ENCODE peak calls at places on chromosomes 12 and 14, in six cellular contexts. One of them, this sample, is unnamed.

GRCh38 chr12:113422030-113422900 is at the start of gene SDSL:
- DNase-seq in COLO829: peak; percentile 77
- DNase-seq in prostate gland: peak; percentile 49
- DNase-seq in activated naive CD4-positive, alpha-beta T cell treated with Interleukin-2 at 50 U/mL for 16 hours: no peak
- DNase-seq in activated CD8-positive, alpha-beta T cell treated with anti-CD3 and anti-CD28 coated beads, Interleukin-2, amount 10 ng/mL, durations not matched to agents 7 days and 5 days: peak; percentile 57
- DNase-seq in progenitor cell of endocrine pancreas: no peak
- DNase-seq in this sample: peak; percentile 60

GRCh38 chr12:131855521-131856142 is 27.4 kb downstream of the MMP17 start:
- DNase-seq in progenitor cell of endocrine pancreas: no peak
- DNase-seq in activated naive CD4-positive, alpha-beta T cell treated with Interleukin-2 at 50 U/mL for 16 hours: no peak
- DNase-seq in COLO829: no peak
- DNase-seq in prostate gland: no peak
- DNase-seq in activated CD8-positive, alpha-beta T cell treated with anti-CD3 and anti-CD28 coated beads, Interleukin-2, amount 10 ng/mL, durations not matched to agents 7 days and 5 days: no peak
- DNase-seq in this sample: peak; percentile 59

GRCh38 chr14:50666772-50667490 is 1.2 kb downstream of the SAV1 start:
- DNase-seq in progenitor cell of endocrine pancreas: no peak
- DNase-seq in activated CD8-positive, alpha-beta T cell treated with anti-CD3 and anti-CD28 coated beads, Interleukin-2, amount 10 ng/mL, durations not matched to agents 7 days and 5 days: peak; percentile 36
- DNase-seq in COLO829: no peak
- DNase-seq in activated naive CD4-positive, alpha-beta T cell treated with Interleukin-2 at 50 U/mL for 16 hours: peak; percentile 10
- DNase-seq in prostate gland: peak; percentile 47
- DNase-seq in this sample: peak; percentile 53

GRCh38 chr14:34981743-34982420 is 910 bp upstream of the SRP54 start:
- DNase-seq in COLO829: no peak
- DNase-seq in activated naive CD4-positive, alpha-beta T cell treated with Interleukin-2 at 50 U/mL for 16 hours: peak; percentile 48
- DNase-seq in prostate gland: peak; percentile 23
- DNase-seq in progenitor cell of endocrine pancreas: no peak
- DNase-seq in activated CD8-positive, alpha-beta T cell treated with anti-CD3 and anti-CD28 coated beads, Interleukin-2, amount 10 ng/mL, durations not matched to agents 7 days and 5 days: peak; percentile 59
- DNase-seq in this sample: no peak

GRCh38 chr12:113070117-113070906 is 13.8 kb downstream of the DTX1 start:
- DNase-seq in activated CD8-positive, alpha-beta T cell treated with anti-CD3 and anti-CD28 coated beads, Interleukin-2, amount 10 ng/mL, durations not matched to agents 7 days and 5 days: peak; percentile 71
- DNase-seq in activated naive CD4-positive, alpha-beta T cell treated with Interleukin-2 at 50 U/mL for 16 hours: peak; percentile 21
- DNase-seq in progenitor cell of endocrine pancreas: no peak
- DNase-seq in prostate gland: no peak
- DNase-seq in COLO829: no peak
- DNase-seq in this sample: no peak

GRCh38 chr14:60164717-60165546 is at the start of gene DHRS7:
- DNase-seq in activated naive CD4-positive, alpha-beta T cell treated with Interleukin-2 at 50 U/mL for 16 hours: peak; percentile 68
- DNase-seq in activated CD8-positive, alpha-beta T cell treated with anti-CD3 and anti-CD28 coated beads, Interleukin-2, amount 10 ng/mL, durations not matched to agents 7 days and 5 days: peak; percentile 76
- DNase-seq in COLO829: peak; percentile 45
- DNase-seq in progenitor cell of endocrine pancreas: peak; percentile 72
- DNase-seq in prostate gland: peak; percentile 86
- DNase-seq in this sample: peak; percentile 71

GRCh38 chr12:28253175-28253641 is 63.0 kb downstream of the CCDC91 start:
- DNase-seq in progenitor cell of endocrine pancreas: no peak
- DNase-seq in prostate gland: no peak
- DNase-seq in activated CD8-positive, alpha-beta T cell treated with anti-CD3 and anti-CD28 coated beads, Interleukin-2, amount 10 ng/mL, durations not matched to agents 7 days and 5 days: peak; percentile 22
- DNase-seq in COLO829: peak; percentile 22
- DNase-seq in activated naive CD4-positive, alpha-beta T cell treated with Interleukin-2 at 50 U/mL for 16 hours: peak; percentile 57
- DNase-seq in this sample: no peak

GRCh38 chr12:18421840-18422239 is 160.5 kb downstream of the PIK3C2G start:
- DNase-seq in prostate gland: no peak
- DNase-seq in COLO829: no peak
- DNase-seq in activated naive CD4-positive, alpha-beta T cell treated with Interleukin-2 at 50 U/mL for 16 hours: no peak
- DNase-seq in activated CD8-positive, alpha-beta T cell treated with anti-CD3 and anti-CD28 coated beads, Interleukin-2, amount 10 ng/mL, durations not matched to agents 7 days and 5 days: no peak
- DNase-seq in progenitor cell of endocrine pancreas: no peak
- DNase-seq in this sample: no peak

GRCh38 chr12:55937956-55938355 is 7.0 kb downstream of the DGKA start:
- DNase-seq in prostate gland: no peak
- DNase-seq in activated naive CD4-positive, alpha-beta T cell treated with Interleukin-2 at 50 U/mL for 16 hours: no peak
- DNase-seq in COLO829: no peak
- DNase-seq in progenitor cell of endocrine pancreas: no peak
- DNase-seq in activated CD8-positive, alpha-beta T cell treated with anti-CD3 and anti-CD28 coated beads, Interleukin-2, amount 10 ng/mL, durations not matched to agents 7 days and 5 days: no peak
- DNase-seq in this sample: no peak

GRCh38 chr12:53781218-53781801 is 29.5 kb upstream of the CISTR start:
- DNase-seq in COLO829: no peak
- DNase-seq in progenitor cell of endocrine pancreas: no peak
- DNase-seq in activated naive CD4-positive, alpha-beta T cell treated with Interleukin-2 at 50 U/mL for 16 hours: no peak
- DNase-seq in activated CD8-positive, alpha-beta T cell treated with anti-CD3 and anti-CD28 coated beads, Interleukin-2, amount 10 ng/mL, durations not matched to agents 7 days and 5 days: no peak
- DNase-seq in prostate gland: peak; percentile 10
- DNase-seq in this sample: no peak

GRCh38 chr14:55301722-55302121 is 30.5 kb downstream of the FBXO34 start:
- DNase-seq in activated naive CD4-positive, alpha-beta T cell treated with Interleukin-2 at 50 U/mL for 16 hours: no peak
- DNase-seq in progenitor cell of endocrine pancreas: no peak
- DNase-seq in activated CD8-positive, alpha-beta T cell treated with anti-CD3 and anti-CD28 coated beads, Interleukin-2, amount 10 ng/mL, durations not matched to agents 7 days and 5 days: no peak
- DNase-seq in prostate gland: peak; percentile 42
- DNase-seq in COLO829: no peak
- DNase-seq in this sample: no peak

GRCh38 chr14:92586001-92586947 is 72.7 kb downstream of the RIN3 start:
- DNase-seq in activated CD8-positive, alpha-beta T cell treated with anti-CD3 and anti-CD28 coated beads, Interleukin-2, amount 10 ng/mL, durations not matched to agents 7 days and 5 days: peak; percentile 74
- DNase-seq in progenitor cell of endocrine pancreas: no peak
- DNase-seq in prostate gland: peak; percentile 21
- DNase-seq in COLO829: peak; percentile 56
- DNase-seq in activated naive CD4-positive, alpha-beta T cell treated with Interleukin-2 at 50 U/mL for 16 hours: peak; percentile 19
- DNase-seq in this sample: no peak

GRCh38 chr14:47948981-47949380 is 273.6 kb upstream of the MDGA2 start:
- DNase-seq in progenitor cell of endocrine pancreas: no peak
- DNase-seq in activated CD8-positive, alpha-beta T cell treated with anti-CD3 and anti-CD28 coated beads, Interleukin-2, amount 10 ng/mL, durations not matched to agents 7 days and 5 days: no peak
- DNase-seq in prostate gland: no peak
- DNase-seq in activated naive CD4-positive, alpha-beta T cell treated with Interleukin-2 at 50 U/mL for 16 hours: no peak
- DNase-seq in COLO829: no peak
- DNase-seq in this sample: peak; percentile 53

GRCh38 chr14:89851031-89851430 is 103.5 kb downstream of the EFCAB11 start:
- DNase-seq in prostate gland: no peak
- DNase-seq in activated naive CD4-positive, alpha-beta T cell treated with Interleukin-2 at 50 U/mL for 16 hours: no peak
- DNase-seq in activated CD8-positive, alpha-beta T cell treated with anti-CD3 and anti-CD28 coated beads, Interleukin-2, amount 10 ng/mL, durations not matched to agents 7 days and 5 days: no peak
- DNase-seq in progenitor cell of endocrine pancreas: no peak
- DNase-seq in COLO829: no peak
- DNase-seq in this sample: no peak

GRCh38 chr14:26549571-26549970 is 48.3 kb downstream of the NOVA1 start:
- DNase-seq in progenitor cell of endocrine pancreas: no peak
- DNase-seq in prostate gland: no peak
- DNase-seq in activated CD8-positive, alpha-beta T cell treated with anti-CD3 and anti-CD28 coated beads, Interleukin-2, amount 10 ng/mL, durations not matched to agents 7 days and 5 days: no peak
- DNase-seq in COLO829: no peak
- DNase-seq in activated naive CD4-positive, alpha-beta T cell treated with Interleukin-2 at 50 U/mL for 16 hours: no peak
- DNase-seq in this sample: no peak

GRCh38 chr12:20865873-20866272 is 55.4 kb downstream of the SLCO1B3 start:
- DNase-seq in prostate gland: no peak
- DNase-seq in progenitor cell of endocrine pancreas: no peak
- DNase-seq in activated naive CD4-positive, alpha-beta T cell treated with Interleukin-2 at 50 U/mL for 16 hours: no peak
- DNase-seq in COLO829: no peak
- DNase-seq in activated CD8-positive, alpha-beta T cell treated with anti-CD3 and anti-CD28 coated beads, Interleukin-2, amount 10 ng/mL, durations not matched to agents 7 days and 5 days: no peak
- DNase-seq in this sample: no peak

GRCh38 chr12:122743895-122744525 is 8.6 kb upstream of the DENR start:
- DNase-seq in COLO829: no peak
- DNase-seq in prostate gland: no peak
- DNase-seq in activated naive CD4-positive, alpha-beta T cell treated with Interleukin-2 at 50 U/mL for 16 hours: no peak
- DNase-seq in activated CD8-positive, alpha-beta T cell treated with anti-CD3 and anti-CD28 coated beads, Interleukin-2, amount 10 ng/mL, durations not matched to agents 7 days and 5 days: no peak
- DNase-seq in progenitor cell of endocrine pancreas: no peak
- DNase-seq in this sample: no peak

GRCh38 chr12:79634957-79635471 is 55.8 kb downstream of the PAWR start:
- DNase-seq in activated naive CD4-positive, alpha-beta T cell treated with Interleukin-2 at 50 U/mL for 16 hours: no peak
- DNase-seq in activated CD8-positive, alpha-beta T cell treated with anti-CD3 and anti-CD28 coated beads, Interleukin-2, amount 10 ng/mL, durations not matched to agents 7 days and 5 days: no peak
- DNase-seq in prostate gland: no peak
- DNase-seq in COLO829: no peak
- DNase-seq in progenitor cell of endocrine pancreas: no peak
- DNase-seq in this sample: no peak

GRCh38 chr12:80892597-80893445 is 44.9 kb downstream of the LIN7A start:
- DNase-seq in activated CD8-positive, alpha-beta T cell treated with anti-CD3 and anti-CD28 coated beads, Interleukin-2, amount 10 ng/mL, durations not matched to agents 7 days and 5 days: no peak
- DNase-seq in activated naive CD4-positive, alpha-beta T cell treated with Interleukin-2 at 50 U/mL for 16 hours: no peak
- DNase-seq in prostate gland: no peak
- DNase-seq in COLO829: peak; percentile 60
- DNase-seq in progenitor cell of endocrine pancreas: no peak
- DNase-seq in this sample: no peak

This sample was measured in H9.